ENCODE peak calls at places on chromosomes 16 and 17, in five cellular contexts. U, J, N, Q and B are unnamed samples.
A peak's percentile ranks its signal among the peaks of the same experiment; 100 is the strongest.

GRCh38 chr17:17836818-17837379 is at the start of gene SREBF1:
- DNase-seq in U (peak; percentile 85), J (no peak), N (no peak), Q (peak; percentile 65), B (peak; percentile 82)

GRCh38 chr17:4796550-4796915 is 569 bp downstream of the PSMB6 start:
- DNase-seq in U (peak; percentile 67), J (no peak), N (no peak), Q (peak; percentile 37), B (peak; percentile 73)

GRCh38 chr16:50448522-50448921 is 79.7 kb upstream of the BRD7 start:
- DNase-seq in U (no peak), J (no peak), N (no peak), Q (no peak), B (peak; percentile 94)

GRCh38 chr17:61775364-61775763 is 88.0 kb downstream of the BRIP1 start:
- DNase-seq in U (no peak), J (no peak), N (no peak), Q (no peak), B (no peak)

GRCh38 chr17:72706396-72706981 is 386.0 kb downstream of the SLC39A11 start:
- DNase-seq in U (no peak), J (no peak), N (no peak), Q (no peak), B (no peak)

GRCh38 chr17:45311762-45312476 is 4.9 kb downstream of the MAP3K14 start:
- DNase-seq in U (peak; percentile 89), J (no peak), N (peak; percentile 46), Q (peak; percentile 68), B (no peak)

GRCh38 chr16:87956169-87956770 is 5.0 kb downstream of the BANP start:
- DNase-seq in U (peak; percentile 85), J (no peak), N (no peak), Q (no peak), B (no peak)

GRCh38 chr16:4702466-4702808 is 9.1 kb downstream of the NUDT16L1 start:
- DNase-seq in U (no peak), J (no peak), N (no peak), Q (no peak), B (no peak)

GRCh38 chr17:77616243-77616731 is 342.2 kb upstream of the TNRC6C start:
- DNase-seq in U (no peak), J (no peak), N (no peak), Q (no peak), B (no peak)

GRCh38 chr17:59844884-59845594 is 47.7 kb downstream of the TUBD1 start:
- DNase-seq in U (no peak), J (no peak), N (no peak), Q (no peak), B (peak; percentile 16)

GRCh38 chr17:40093580-40094201 is 6.7 kb downstream of the NR1D1 start:
- DNase-seq in U (no peak), J (no peak), N (no peak), Q (no peak), B (no peak)

GRCh38 chr17:9916108-9916507 is 11.0 kb upstream of the RCVRN start:
- DNase-seq in U (no peak), J (peak; percentile 52), N (no peak), Q (no peak), B (no peak)

GRCh38 chr16:70576431-70577255 is 53.0 kb downstream of the SF3B3 start:
- DNase-seq in U (no peak), J (no peak), N (no peak), Q (no peak), B (peak; percentile 41)

GRCh38 chr16:83513006-83513755 is 294.6 kb upstream of the HSBP1 start:
- DNase-seq in U (no peak), J (no peak), N (no peak), Q (no peak), B (peak; percentile 6)

GRCh38 chr17:50028207-50029120 is 27.4 kb upstream of the ITGA3 start:
- DNase-seq in U (no peak), J (no peak), N (no peak), Q (peak; percentile 41), B (no peak)

GRCh38 chr16:31464348-31464769 is 5.1 kb downstream of the ARMC5 start:
- DNase-seq in U (no peak), J (no peak), N (no peak), Q (no peak), B (no peak)

GRCh38 chr16:79437764-79438728 is 162.5 kb downstream of the MAF start:
- DNase-seq in U (no peak), J (no peak), N (no peak), Q (peak; percentile 59), B (no peak)

GRCh38 chr16:54048994-54049929 is 237.3 kb downstream of the IRX3 start:
- DNase-seq in U (no peak), J (peak; percentile 44), N (no peak), Q (no peak), B (no peak)

GRCh38 chr17:68600881-68601564 is at the start of gene FAM20A:
- DNase-seq in U (peak; percentile 28), J (no peak), N (no peak), Q (peak; percentile 42), B (no peak)

GRCh38 chr17:27520571-27521185 is 64.4 kb downstream of the KSR1 start:
- DNase-seq in U (no peak), J (no peak), N (no peak), Q (no peak), B (no peak)

GRCh38 chr16:84451781-84452180 is 52.7 kb downstream of the MEAK7 start:
- DNase-seq in U (no peak), J (no peak), N (no peak), Q (no peak), B (no peak)

GRCh38 chr16:9077001-9077809 is 14.2 kb upstream of the HAPSTR1 start:
- DNase-seq in U (peak; percentile 68), J (no peak), N (no peak), Q (no peak), B (no peak)

GRCh38 chr16:28477311-28477920 is 5.3 kb upstream of the NPIPB7 start:
- DNase-seq in U (no peak), J (no peak), N (no peak), Q (no peak), B (no peak)

GRCh38 chr17:38667099-38667786 is 7.5 kb downstream of the EPOP start:
- DNase-seq in U (peak; percentile 77), J (peak; percentile 38), N (no peak), Q (peak; percentile 52), B (peak; percentile 90)

GRCh38 chr17:17587614-17588336 is 3.7 kb downstream of the PEMT start:
- DNase-seq in U (no peak), J (no peak), N (no peak), Q (no peak), B (no peak)

GRCh38 chr16:72835041-72835440 is 212.9 kb downstream of the ZFHX3 start:
- DNase-seq in U (no peak), J (no peak), N (no peak), Q (no peak), B (no peak)